ENCODE peak calls at places on chromosomes 2 and 18, in seven cellular contexts. L is AG04450; J is activated T-cell treated with anti-CD3 and anti-CD28 coated beads for 4 hours; H is activated effector memory CD4-positive, alpha-beta T cell treated with anti-CD3 and anti-CD28 coated beads, Interleukin-2, amount 50 U/mL, for 16 hours; S is SW480; K is renal cortical epithelial cell; U is astrocyte. G is an unnamed sample.
A peak's percentile ranks its signal among the peaks of the same experiment; 100 is the strongest.

GRCh38 chr2:168430431-168430830 is 25.6 kb upstream of the CERS6 start:
- DNase-seq in L (no peak), S (no peak), K (no peak), H (no peak), J (no peak), U (no peak), G (no peak)

GRCh38 chr2:177187631-177188312 is 24.8 kb upstream of the HNRNPA3 start:
- DNase-seq in J (no peak), H (no peak), L (no peak), U (peak; percentile 40), S (peak; percentile 91), K (peak; percentile 84), G (no peak)

GRCh38 chr2:144515694-144516416 is 4.1 kb downstream of the ZEB2 start:
- DNase-seq in K (no peak), S (no peak), H (peak; percentile 74), L (no peak), J (no peak), U (peak; percentile 73), G (peak; percentile 48)

GRCh38 chr2:150425121-150425559 is 62.3 kb downstream of the RND3 start:
- DNase-seq in H (no peak), U (peak; percentile 36), S (no peak), J (no peak), L (no peak), K (no peak), G (peak; percentile 77)

GRCh38 chr2:219783551-219783950 is 156.1 kb downstream of the SLC4A3 start:
- DNase-seq in J (no peak), K (no peak), S (no peak), L (no peak), U (peak; percentile 20), H (no peak), G (no peak)

GRCh38 chr18:12324991-12325725 is 17.1 kb downstream of the TUBB6 start:
- DNase-seq in H (no peak), L (no peak), S (no peak), J (no peak), U (no peak), K (no peak), G (no peak)

GRCh38 chr2:85354286-85355072 is at the start of the genes ELMOD3 and RETSAT:
- DNase-seq in K (peak; percentile 98), L (peak; percentile 98), J (peak; percentile 94), U (peak; percentile 99), H (peak; percentile 98), S (peak; percentile 100), G (peak; percentile 99)

GRCh38 chr18:5770176-5770575 is 125.1 kb downstream of the TMEM200C start:
- DNase-seq in H (no peak), J (no peak), U (no peak), S (no peak), L (no peak), K (no peak), G (no peak)

GRCh38 chr2:60336442-60337141 is 216.9 kb downstream of the BCL11A start:
- DNase-seq in J (no peak), S (no peak), L (no peak), K (no peak), U (no peak), H (no peak), G (no peak)

GRCh38 chr2:218307415-218308090 is 15.2 kb upstream of the TMBIM1 start:
- DNase-seq in H (no peak), K (no peak), U (no peak), J (no peak), L (no peak), S (no peak), G (no peak)

GRCh38 chr2:59957539-59957938 is 595.9 kb downstream of the BCL11A start:
- DNase-seq in J (no peak), U (no peak), S (no peak), H (no peak), K (no peak), L (no peak), G (no peak)

GRCh38 chr2:105369777-105370690 is 28.8 kb downstream of the FHL2 start:
- DNase-seq in H (peak; percentile 93), J (peak; percentile 80), U (peak; percentile 69), K (peak; percentile 80), L (peak; percentile 63), S (peak; percentile 55), G (no peak)

GRCh38 chr2:39875182-39875913 is 96.3 kb upstream of the THUMPD2 start:
- DNase-seq in L (peak; percentile 91), H (no peak), K (peak; percentile 72), J (no peak), U (peak; percentile 94), S (no peak), G (peak; percentile 96)

GRCh38 chr2:47819834-47820233 is 36.9 kb downstream of the MSH6 start:
- DNase-seq in H (no peak), J (no peak), U (no peak), S (no peak), K (no peak), L (no peak), G (peak; percentile 40)

GRCh38 chr2:122033796-122034195 is 278.3 kb downstream of the TSN start:
- DNase-seq in K (peak; percentile 50), U (no peak), S (peak; percentile 59), J (no peak), H (no peak), L (no peak), G (no peak)

GRCh38 chr2:22359020-22359672 is 1025.8 kb upstream of the KLHL29 start:
- DNase-seq in J (no peak), L (no peak), S (no peak), H (no peak), U (no peak), K (no peak), G (no peak)

GRCh38 chr18:45222200-45222599 is 393.1 kb upstream of the SLC14A2 start:
- DNase-seq in S (no peak), H (no peak), J (no peak), U (peak; percentile 14), K (no peak), L (no peak), G (no peak)

GRCh38 chr2:162629085-162629484 is 209.5 kb downstream of the KCNH7 start:
- DNase-seq in J (no peak), L (no peak), U (no peak), S (no peak), K (no peak), H (no peak), G (no peak)

GRCh38 chr2:9565436-9566153 is 10.0 kb upstream of the ADAM17 start:
- DNase-seq in L (peak; percentile 79), S (peak; percentile 51), U (peak; percentile 91), H (no peak), J (no peak), K (peak; percentile 96), G (peak; percentile 95)

GRCh38 chr2:214497489-214497888 is 86.6 kb downstream of the VWC2L start:
- DNase-seq in K (no peak), L (no peak), S (no peak), H (no peak), U (peak; percentile 59), J (no peak), G (no peak)

GRCh38 chr2:95349568-95350319 is 52.6 kb downstream of the KCNIP3 start:
- DNase-seq in H (peak; percentile 37), L (no peak), K (no peak), J (no peak), S (no peak), U (no peak), G (no peak)

GRCh38 chr2:15985531-15985930 is 45.2 kb downstream of the MYCN start:
- DNase-seq in J (no peak), S (no peak), L (no peak), K (no peak), H (no peak), U (no peak), G (no peak)

GRCh38 chr2:10169581-10169980 is 47.0 kb downstream of the RRM2 start:
- DNase-seq in S (peak; percentile 78), J (no peak), L (no peak), U (peak; percentile 39), K (peak; percentile 14), H (no peak), G (peak; percentile 82)

GRCh38 chr2:56204556-56204955 is 20.8 kb downstream of the CCDC85A start:
- DNase-seq in L (no peak), H (no peak), K (no peak), U (no peak), S (peak; percentile 88), J (no peak), G (no peak)

GRCh38 chr2:20596973-20597867 is 53.7 kb downstream of the HS1BP3 start:
- DNase-seq in K (peak; percentile 71), L (no peak), U (no peak), J (no peak), H (peak; percentile 30), S (no peak), G (peak; percentile 70)

GRCh38 chr2:8307779-8308178 is 374.1 kb upstream of the ID2 start:
- DNase-seq in L (no peak), K (peak; percentile 61), U (peak; percentile 46), J (no peak), S (no peak), H (no peak), G (peak; percentile 7)

GRCh38 chr2:158128168-158128973 is 26.7 kb downstream of the UPP2 start:
- DNase-seq in J (no peak), U (no peak), L (no peak), S (peak; percentile 14), K (peak; percentile 71), H (no peak), G (no peak)

G was measured in M059J.